ENCODE peak calls at places on chromosomes 12 and 14, in ten cellular contexts. One of them, this sample, is unnamed.
A peak's percentile ranks its signal among the peaks of the same experiment; 100 is the strongest.

GRCh38 chr14:77059276-77059934 is 30.9 kb upstream of the IRF2BPL start:
- DNase-seq in NT2/D1: no peak
- DNase-seq in aorta: no peak
- DNase-seq in OCI-LY7: no peak
- DNase-seq in HCT116: peak; percentile 67
- DNase-seq in pancreas: no peak
- DNase-seq in right cardiac atrium: no peak
- DNase-seq in H9: peak; percentile 86
- DNase-seq in stomach: peak; percentile 56
- DNase-seq in upper lobe of right lung: no peak
- DNase-seq in this sample: no peak

GRCh38 chr12:107525719-107526554 is 159.7 kb upstream of the PWP1 start:
- DNase-seq in aorta: no peak
- DNase-seq in NT2/D1: no peak
- DNase-seq in stomach: no peak
- DNase-seq in H9: no peak
- DNase-seq in upper lobe of right lung: no peak
- DNase-seq in pancreas: no peak
- DNase-seq in OCI-LY7: no peak
- DNase-seq in HCT116: no peak
- DNase-seq in right cardiac atrium: no peak
- DNase-seq in this sample: no peak

GRCh38 chr14:21095430-21096205 is 2.8 kb downstream of the ZNF219 start:
- DNase-seq in right cardiac atrium: no peak
- DNase-seq in stomach: no peak
- DNase-seq in aorta: no peak
- DNase-seq in pancreas: no peak
- DNase-seq in NT2/D1: no peak
- DNase-seq in H9: peak; percentile 31
- DNase-seq in OCI-LY7: no peak
- DNase-seq in upper lobe of right lung: no peak
- DNase-seq in HCT116: no peak
- DNase-seq in this sample: peak; percentile 23

GRCh38 chr12:121089031-121089812 is 43.5 kb upstream of the P2RX7 start:
- DNase-seq in H9: peak; percentile 62
- DNase-seq in HCT116: no peak
- DNase-seq in stomach: peak; percentile 36
- DNase-seq in NT2/D1: no peak
- DNase-seq in aorta: no peak
- DNase-seq in pancreas: no peak
- DNase-seq in OCI-LY7: no peak
- DNase-seq in upper lobe of right lung: no peak
- DNase-seq in right cardiac atrium: no peak
- DNase-seq in this sample: no peak

GRCh38 chr12:50087995-50088394 is 2.9 kb downstream of the SMARCD1 start:
- DNase-seq in upper lobe of right lung: no peak
- DNase-seq in pancreas: no peak
- DNase-seq in OCI-LY7: no peak
- DNase-seq in NT2/D1: no peak
- DNase-seq in HCT116: no peak
- DNase-seq in stomach: no peak
- DNase-seq in right cardiac atrium: no peak
- DNase-seq in aorta: peak; percentile 8
- DNase-seq in H9: no peak
- DNase-seq in this sample: no peak

GRCh38 chr12:122659579-122659978 is 43.6 kb downstream of the HCAR2 start:
- DNase-seq in upper lobe of right lung: no peak
- DNase-seq in NT2/D1: no peak
- DNase-seq in right cardiac atrium: no peak
- DNase-seq in aorta: no peak
- DNase-seq in stomach: peak; percentile 70
- DNase-seq in OCI-LY7: no peak
- DNase-seq in H9: no peak
- DNase-seq in pancreas: no peak
- DNase-seq in HCT116: no peak
- DNase-seq in this sample: no peak

GRCh38 chr12:115144425-115144824 is 460.4 kb upstream of the TBX3 start:
- DNase-seq in HCT116: no peak
- DNase-seq in H9: no peak
- DNase-seq in pancreas: no peak
- DNase-seq in upper lobe of right lung: no peak
- DNase-seq in OCI-LY7: no peak
- DNase-seq in aorta: no peak
- DNase-seq in stomach: no peak
- DNase-seq in NT2/D1: no peak
- DNase-seq in right cardiac atrium: no peak
- DNase-seq in this sample: no peak

GRCh38 chr14:47917344-47917954 is 242.0 kb upstream of the MDGA2 start:
- DNase-seq in aorta: no peak
- DNase-seq in pancreas: no peak
- DNase-seq in upper lobe of right lung: no peak
- DNase-seq in OCI-LY7: peak; percentile 49
- DNase-seq in H9: peak; percentile 29
- DNase-seq in HCT116: peak; percentile 28
- DNase-seq in NT2/D1: peak; percentile 18
- DNase-seq in right cardiac atrium: no peak
- DNase-seq in stomach: no peak
- DNase-seq in this sample: no peak

GRCh38 chr12:13203028-13203922 is 6.7 kb downstream of the EMP1 start:
- DNase-seq in upper lobe of right lung: peak; percentile 64
- DNase-seq in NT2/D1: peak; percentile 83
- DNase-seq in OCI-LY7: no peak
- DNase-seq in right cardiac atrium: peak; percentile 85
- DNase-seq in H9: peak; percentile 88
- DNase-seq in pancreas: no peak
- DNase-seq in stomach: no peak
- DNase-seq in aorta: peak; percentile 69
- DNase-seq in HCT116: no peak
- DNase-seq in this sample: peak; percentile 55

GRCh38 chr14:75247286-75247922 is 31.2 kb upstream of the FOS start:
- DNase-seq in aorta: no peak
- DNase-seq in H9: no peak
- DNase-seq in stomach: no peak
- DNase-seq in pancreas: no peak
- DNase-seq in upper lobe of right lung: no peak
- DNase-seq in right cardiac atrium: no peak
- DNase-seq in HCT116: no peak
- DNase-seq in NT2/D1: no peak
- DNase-seq in OCI-LY7: peak; percentile 79
- DNase-seq in this sample: no peak

GRCh38 chr12:75437564-75437963 is 43.0 kb upstream of the GLIPR1 start:
- DNase-seq in pancreas: no peak
- DNase-seq in right cardiac atrium: no peak
- DNase-seq in NT2/D1: no peak
- DNase-seq in OCI-LY7: peak; percentile 29
- DNase-seq in stomach: no peak
- DNase-seq in upper lobe of right lung: no peak
- DNase-seq in aorta: no peak
- DNase-seq in HCT116: no peak
- DNase-seq in H9: no peak
- DNase-seq in this sample: no peak

GRCh38 chr12:122825773-122826724 is 9.2 kb upstream of the HIP1R start:
- DNase-seq in OCI-LY7: no peak
- DNase-seq in HCT116: no peak
- DNase-seq in upper lobe of right lung: no peak
- DNase-seq in aorta: no peak
- DNase-seq in H9: no peak
- DNase-seq in pancreas: no peak
- DNase-seq in right cardiac atrium: no peak
- DNase-seq in NT2/D1: no peak
- DNase-seq in stomach: no peak
- DNase-seq in this sample: no peak

GRCh38 chr12:9331218-9331626 is 123.0 kb upstream of the PZP start:
- DNase-seq in aorta: peak; percentile 68
- DNase-seq in upper lobe of right lung: peak; percentile 78
- DNase-seq in H9: peak; percentile 87
- DNase-seq in pancreas: peak; percentile 88
- DNase-seq in HCT116: peak; percentile 21
- DNase-seq in stomach: peak; percentile 78
- DNase-seq in OCI-LY7: peak; percentile 62
- DNase-seq in NT2/D1: peak; percentile 76
- DNase-seq in right cardiac atrium: peak; percentile 87
- DNase-seq in this sample: peak; percentile 34

GRCh38 chr12:68042212-68042699 is 53.0 kb downstream of the IFNG-AS1 start:
- DNase-seq in HCT116: no peak
- DNase-seq in NT2/D1: no peak
- DNase-seq in stomach: no peak
- DNase-seq in OCI-LY7: peak; percentile 22
- DNase-seq in upper lobe of right lung: no peak
- DNase-seq in aorta: no peak
- DNase-seq in H9: no peak
- DNase-seq in right cardiac atrium: no peak
- DNase-seq in pancreas: no peak
- DNase-seq in this sample: no peak

DNA sequence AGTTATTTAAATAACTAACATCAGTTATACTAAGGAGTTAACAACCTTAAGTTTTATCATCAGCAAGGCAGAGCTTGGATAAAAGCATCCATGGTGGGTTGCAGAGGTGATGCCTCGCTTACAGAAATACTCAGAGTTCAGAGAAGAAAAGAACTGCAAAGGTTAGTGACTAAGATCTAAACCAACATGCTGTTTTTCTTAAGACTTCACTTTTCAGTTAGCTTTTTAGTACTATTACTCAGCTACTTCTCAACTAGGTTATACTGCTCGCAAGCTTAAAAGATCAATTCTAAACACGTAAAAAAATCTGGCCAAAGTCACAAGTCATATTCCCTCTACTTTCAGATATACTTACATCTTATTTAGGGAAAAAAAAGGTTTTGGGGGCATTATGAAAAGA is 2.8 kb downstream of the PPP1CC start:
- DNase-seq in NT2/D1: no peak
- DNase-seq in H9: no peak
- DNase-seq in OCI-LY7: no peak
- DNase-seq in stomach: no peak
- DNase-seq in pancreas: no peak
- DNase-seq in aorta: no peak
- DNase-seq in right cardiac atrium: no peak
- DNase-seq in upper lobe of right lung: no peak
- DNase-seq in HCT116: no peak
- DNase-seq in this sample: no peak
- H3K4me1 ChIP-seq in NT2/D1: peaks cover 13% of the 10 kb centered on the region
- H3K4me1 ChIP-seq in H9: peaks cover 5% of the 10 kb centered on the region
- H3K4me1 ChIP-seq in OCI-LY7: peaks cover 45% of the 10 kb centered on the region
- H3K4me1 ChIP-seq in stomach: peaks cover 65% of the 10 kb centered on the region
- H3K4me1 ChIP-seq in pancreas: peaks cover 32% of the 10 kb centered on the region
- H3K4me1 ChIP-seq in aorta: no peaks in the 10 kb centered on the region
- H3K4me1 ChIP-seq in right cardiac atrium: peaks cover 11% of the 10 kb centered on the region
- H3K4me1 ChIP-seq in upper lobe of right lung: peaks cover 46% of the 10 kb centered on the region
- H3K4me1 ChIP-seq in HCT116: peaks cover 38% of the 10 kb centered on the region
- H3K4me1 ChIP-seq in this sample: peaks cover 53% of the 10 kb centered on the region

GRCh38 chr12:56980268-56980667 is 22.9 kb upstream of the RDH16 start:
- DNase-seq in upper lobe of right lung: no peak
- DNase-seq in H9: no peak
- DNase-seq in aorta: no peak
- DNase-seq in stomach: no peak
- DNase-seq in HCT116: no peak
- DNase-seq in right cardiac atrium: no peak
- DNase-seq in pancreas: no peak
- DNase-seq in OCI-LY7: no peak
- DNase-seq in NT2/D1: no peak
- DNase-seq in this sample: no peak

GRCh38 chr12:56987011-56987410 is 19.3 kb downstream of the ZBTB39 start:
- DNase-seq in pancreas: no peak
- DNase-seq in aorta: no peak
- DNase-seq in NT2/D1: no peak
- DNase-seq in H9: no peak
- DNase-seq in OCI-LY7: no peak
- DNase-seq in stomach: no peak
- DNase-seq in upper lobe of right lung: no peak
- DNase-seq in HCT116: no peak
- DNase-seq in right cardiac atrium: no peak
- DNase-seq in this sample: no peak

GRCh38 chr12:56979628-56980027 is 22.2 kb upstream of the RDH16 start:
- DNase-seq in stomach: no peak
- DNase-seq in pancreas: no peak
- DNase-seq in H9: no peak
- DNase-seq in NT2/D1: no peak
- DNase-seq in upper lobe of right lung: no peak
- DNase-seq in HCT116: no peak
- DNase-seq in OCI-LY7: no peak
- DNase-seq in right cardiac atrium: no peak
- DNase-seq in aorta: no peak
- DNase-seq in this sample: no peak

GRCh38 chr12:56980941-56981530 is 23.6 kb upstream of the RDH16 start:
- DNase-seq in right cardiac atrium: no peak
- DNase-seq in H9: no peak
- DNase-seq in stomach: no peak
- DNase-seq in OCI-LY7: no peak
- DNase-seq in aorta: no peak
- DNase-seq in NT2/D1: no peak
- DNase-seq in HCT116: no peak
- DNase-seq in pancreas: no peak
- DNase-seq in upper lobe of right lung: no peak
- DNase-seq in this sample: no peak

DNA sequence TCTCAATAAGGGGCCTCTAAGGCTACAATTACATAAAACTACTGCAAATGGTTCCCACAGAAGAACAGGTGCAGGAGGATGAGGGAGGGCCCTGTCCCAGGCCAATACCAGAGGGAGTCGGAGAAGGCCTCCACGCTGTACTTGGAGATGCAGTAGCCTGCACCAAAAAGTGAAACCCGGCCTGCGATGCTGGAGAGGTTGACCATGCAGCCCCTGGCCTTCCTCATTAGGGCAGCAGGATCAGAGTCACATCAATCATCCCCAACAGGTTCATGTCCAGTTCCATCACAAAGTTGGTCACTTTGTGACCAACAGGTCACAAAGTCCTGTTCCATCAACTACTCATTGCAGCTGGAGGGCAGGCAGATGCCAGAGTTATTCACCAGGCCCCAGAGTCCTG is 23.0 kb downstream of the ZBTB39 start:
- DNase-seq in upper lobe of right lung: no peak
- DNase-seq in HCT116: no peak
- DNase-seq in OCI-LY7: no peak
- DNase-seq in right cardiac atrium: no peak
- DNase-seq in aorta: no peak
- DNase-seq in pancreas: no peak
- DNase-seq in H9: no peak
- DNase-seq in stomach: no peak
- DNase-seq in NT2/D1: no peak
- DNase-seq in this sample: no peak
- H3K4me1 ChIP-seq in upper lobe of right lung: peaks cover 8% of the 10 kb centered on the region
- H3K4me1 ChIP-seq in HCT116: peaks cover 27% of the 10 kb centered on the region
- H3K4me1 ChIP-seq in OCI-LY7: peaks cover 3% of the 10 kb centered on the region
- H3K4me1 ChIP-seq in right cardiac atrium: peaks cover 6% of the 10 kb centered on the region
- H3K4me1 ChIP-seq in aorta: no peaks in the 10 kb centered on the region
- H3K4me1 ChIP-seq in pancreas: no peaks in the 10 kb centered on the region
- H3K4me1 ChIP-seq in H9: peaks cover under 1% of the 10 kb centered on the region
- H3K4me1 ChIP-seq in stomach: peaks cover 10% of the 10 kb centered on the region
- H3K4me1 ChIP-seq in NT2/D1: no peaks in the 10 kb centered on the region
- H3K4me1 ChIP-seq in this sample: peaks cover 13% of the 10 kb centered on the region

GRCh38 chr12:65611396-65611795 is 212.9 kb upstream of the HMGA2 start:
- DNase-seq in upper lobe of right lung: no peak
- DNase-seq in HCT116: no peak
- DNase-seq in aorta: no peak
- DNase-seq in right cardiac atrium: no peak
- DNase-seq in pancreas: no peak
- DNase-seq in stomach: no peak
- DNase-seq in NT2/D1: no peak
- DNase-seq in H9: no peak
- DNase-seq in OCI-LY7: no peak
- DNase-seq in this sample: no peak
- H3K4me1 ChIP-seq in upper lobe of right lung: no peaks in the 10 kb centered on the region
- H3K4me1 ChIP-seq in HCT116: peaks cover 89% of the 10 kb centered on the region
- H3K4me1 ChIP-seq in aorta: peaks cover 2% of the 10 kb centered on the region
- H3K4me1 ChIP-seq in right cardiac atrium: no peaks in the 10 kb centered on the region
- H3K4me1 ChIP-seq in pancreas: no peaks in the 10 kb centered on the region
- H3K4me1 ChIP-seq in stomach: no peaks in the 10 kb centered on the region
- H3K4me1 ChIP-seq in NT2/D1: no peaks in the 10 kb centered on the region
- H3K4me1 ChIP-seq in H9: no peaks in the 10 kb centered on the region
- H3K4me1 ChIP-seq in OCI-LY7: no peaks in the 10 kb centered on the region
- H3K4me1 ChIP-seq in this sample: no peaks in the 10 kb centered on the region

GRCh38 chr14:95531473-95531872 is 3.4 kb upstream of the GLRX5 start:
- DNase-seq in H9: no peak
- DNase-seq in HCT116: no peak
- DNase-seq in upper lobe of right lung: no peak
- DNase-seq in pancreas: no peak
- DNase-seq in aorta: no peak
- DNase-seq in right cardiac atrium: no peak
- DNase-seq in NT2/D1: no peak
- DNase-seq in OCI-LY7: no peak
- DNase-seq in stomach: no peak
- DNase-seq in this sample: no peak
- H3K4me1 ChIP-seq in H9: no peaks in the 10 kb centered on the region
- H3K4me1 ChIP-seq in HCT116: peaks cover 66% of the 10 kb centered on the region
- H3K4me1 ChIP-seq in upper lobe of right lung: peaks cover 48% of the 10 kb centered on the region
- H3K4me1 ChIP-seq in pancreas: peaks cover 23% of the 10 kb centered on the region
- H3K4me1 ChIP-seq in aorta: peaks cover 9% of the 10 kb centered on the region
- H3K4me1 ChIP-seq in right cardiac atrium: peaks cover 14% of the 10 kb centered on the region
- H3K4me1 ChIP-seq in NT2/D1: no peaks in the 10 kb centered on the region
- H3K4me1 ChIP-seq in OCI-LY7: peaks cover 33% of the 10 kb centered on the region
- H3K4me1 ChIP-seq in stomach: peaks cover 65% of the 10 kb centered on the region
- H3K4me1 ChIP-seq in this sample: peaks cover 38% of the 10 kb centered on the region

This sample was measured in heart right ventricle.